ENCODE peak calls at places on chromosomes 3 and 15, in six cellular contexts. J is small intestine, A is lung, V is colonic mucosa, W is HAP-1, Q is ovary. L is an unnamed sample. For H3K36me3 and H3K9me3, the result is how much of the 10 kb centered on the place peaks cover.

GRCh38 chr15:66715736-66716667 is 14.0 kb downstream of the SMAD6 start:
- DNase-seq in J (no peak), A (no peak), V (no peak), W (no peak), Q (no peak), L (no peak)

GRCh38 chr15:65092911-65093792 is 16.6 kb downstream of the KBTBD13 start:
- DNase-seq in J (no peak), A (no peak), V (no peak), W (no peak), Q (no peak), L (no peak)

GRCh38 chr15:40045572-40046217 is 6.7 kb upstream of the SRP14 start:
- DNase-seq in J (no peak), A (no peak), V (no peak), W (peak), Q (no peak), L (no peak)

GRCh38 chr3:188253800-188254452 is 100.0 kb downstream of the LPP start:
- DNase-seq in J (no peak), A (no peak), V (no peak), W (no peak), Q (no peak), L (no peak)

GRCh38 chr3:118354556-118354955 is 680.1 kb downstream of the IGSF11 start:
- DNase-seq in J (no peak), A (no peak), V (no peak), W (no peak), Q (no peak), L (no peak)

GRCh38 chr3:48088056-48088748 is 72.0 kb upstream of the MAP4 start:
- DNase-seq in J (peak), A (no peak), V (peak), W (peak), Q (no peak), L (peak)

GRCh38 chr15:71807691-71808091 is 2.7 kb upstream of the NR2E3 start:
- DNase-seq in J (no peak), A (no peak), V (no peak), W (no peak), Q (no peak), L (no peak)

GRCh38 chr3:134666052-134666451 is 15.2 kb upstream of the KY start:
- DNase-seq in J (no peak), A (no peak), V (no peak), W (no peak), Q (no peak), L (no peak)

GRCh38 chr15:31842532-31843195 is 187.7 kb upstream of the CHRNA7 start:
- DNase-seq in J (no peak), A (no peak), V (no peak), W (no peak), Q (no peak), L (no peak)

GRCh38 chr15:90231028-90232017 is 2.4 kb downstream of the CIB1 start:
- DNase-seq in J (peak), A (peak), V (no peak), W (no peak), Q (no peak), L (peak)

GRCh38 chr3:127016043-127016343 is 33.1 kb downstream of the PLXNA1 start:
- DNase-seq in J (no peak), A (no peak), V (no peak), W (no peak), Q (no peak), L (no peak)

GRCh38 chr3:12661926-12662592 is 1.9 kb downstream of the RAF1 start:
- DNase-seq in J (no peak), A (no peak), V (no peak), W (no peak), Q (no peak), L (no peak)

GRCh38 chr15:27059610-27060202 is 88.7 kb downstream of the GABRG3 start:
- DNase-seq in J (peak), A (peak), V (peak), W (peak), Q (no peak), L (peak)

GRCh38 chr3:14113964-14114667 is 10.6 kb downstream of the CHCHD4 start:
- DNase-seq in J (peak), A (no peak), V (peak), W (no peak), Q (no peak), L (peak)

GRCh38 chr15:39084683-39085530 is 496.0 kb upstream of the THBS1 start:
- DNase-seq in J (no peak), A (peak), V (peak), W (no peak), Q (peak), L (peak)

GRCh38 chr15:85330941-85331588 is 49.3 kb upstream of the AKAP13 start:
- DNase-seq in J (peak), A (peak), V (peak), W (peak), Q (peak), L (peak)

GRCh38 chr3:63351159-63352007 is 73.3 kb downstream of the SYNPR start:
- DNase-seq in J (peak), A (no peak), V (peak), W (peak), Q (no peak), L (peak)

GRCh38 chr15:77496710-77497107 is 76.0 kb downstream of the HMG20A start:
- DNase-seq in J (peak), A (peak), V (peak), W (peak), Q (peak), L (peak)

GRCh38 chr3:45140392-45140791 is 5.8 kb downstream of the CDCP1 start:
- DNase-seq in J (peak), A (no peak), V (no peak), W (no peak), Q (no peak), L (no peak)

GRCh38 chr3:3196148-3196861 is 16.8 kb upstream of the CRBN start:
- DNase-seq in J (peak), A (no peak), V (no peak), W (no peak), Q (no peak), L (no peak)

GRCh38 chr3:12483872-12484197 is 445 bp upstream of the TSEN2 start:
- DNase-seq in J (no peak), A (no peak), V (no peak), W (no peak), Q (no peak), L (no peak)

GRCh38 chr3:31105438-31106077 is 211.1 kb upstream of the GADL1 start:
- DNase-seq in J (no peak), A (no peak), V (no peak), W (no peak), Q (no peak), L (no peak)

GRCh38 chr3:79983063-79983561 is 215.3 kb upstream of the ROBO1 start:
- DNase-seq in J (no peak), A (no peak), V (no peak), W (no peak), Q (no peak), L (no peak)

GRCh38 chr15:39685999-39686613 is 96.5 kb downstream of the FSIP1 start:
- DNase-seq in J (peak), A (no peak), V (peak), W (peak), Q (no peak), L (peak)

GRCh38 chr3:32077260-32078084 is 28.9 kb upstream of the GPD1L start:
- DNase-seq in J (peak), A (no peak), V (peak), W (no peak), Q (no peak), L (no peak)

GRCh38 chr3:12268050-12268449 is 20.8 kb upstream of the PPARG start:
- DNase-seq in J (no peak), A (no peak), V (no peak), W (no peak), Q (no peak), L (no peak)

GRCh38 chr3:45995370-45996192 is at the start of gene FYCO1:
- DNase-seq in J (peak), A (peak), V (peak), W (peak), Q (peak), L (peak)

GRCh38 chr3:47009225-47010049 is 30.0 kb downstream of the NBEAL2 start:
- DNase-seq in J (peak), A (peak), V (peak), W (no peak), Q (peak), L (peak)

GRCh38 chr3:72346526-72346926 is 501.7 kb downstream of the SHQ1 start:
- DNase-seq in J (no peak), A (no peak), V (no peak), W (no peak), Q (no peak), L (no peak)

GRCh38 chr15:78455749-78456148 is 17.7 kb downstream of the IREB2 start:
- DNase-seq in J (no peak), A (no peak), V (no peak), W (no peak), Q (no peak), L (no peak)

GRCh38 chr15:40706121-40706520 is 11.1 kb downstream of the RAD51 start:
- DNase-seq in J (peak), A (no peak), V (no peak), W (no peak), Q (no peak), L (no peak)

GRCh38 chr3:127614928-127615592 is 13.9 kb upstream of the PODXL2 start:
- DNase-seq in J (no peak), A (no peak), V (no peak), W (no peak), Q (no peak), L (no peak)

GRCh38 chr15:101501703-101502373 is 12.3 kb upstream of the PCSK6 start:
- DNase-seq in J (peak), A (peak), V (no peak), W (peak), Q (peak), L (no peak)

GRCh38 chr3:176395269-176395668 is 802.0 kb downstream of the TBL1XR1 start:
- DNase-seq in J (no peak), A (no peak), V (no peak), W (no peak), Q (no peak), L (no peak)

GRCh38 chr3:134331811-134332199 is 42.4 kb downstream of the AMOTL2 start:
- DNase-seq in J (no peak), A (no peak), V (no peak), W (no peak), Q (no peak), L (no peak)

GRCh38 chr3:157174265-157174615 is 14.3 kb upstream of the CCNL1 start:
- DNase-seq in J (peak), A (no peak), V (peak), W (no peak), Q (peak), L (peak)

GRCh38 chr3:49636883-49637609 is 37.1 kb upstream of the APEH start:
- DNase-seq in J (no peak), A (no peak), V (no peak), W (no peak), Q (no peak), L (no peak)

GRCh38 chr15:79896634-79897379 is at the start of gene MTHFS:
- DNase-seq in J (peak), A (peak), V (peak), W (peak), Q (peak), L (peak)

GRCh38 chr3:188792788-188793187 is 379.0 kb upstream of the TPRG1 start:
- DNase-seq in J (no peak), A (no peak), V (no peak), W (no peak), Q (peak), L (peak)

GRCh38 chr15:90071220-90071807 is 31.0 kb downstream of the IDH2 start:
- DNase-seq in J (peak), A (peak), V (peak), W (peak), Q (peak), L (peak)

GRCh38 chr3:128804817-128805166 is 74.6 kb upstream of the ACAD9 start:
- DNase-seq in J (no peak), A (no peak), V (no peak), W (no peak), Q (no peak), L (no peak)
- H3K4me3 ChIP-seq in J (no peak), A (no peak), V (no peak), W (no peak), Q (no peak), L (no peak)

GRCh38 chr15:93048426-93048721 is 40.6 kb downstream of the RGMA start:
- DNase-seq in J (no peak), A (no peak), V (no peak), W (no peak), Q (no peak), L (no peak)
- H3K36me3 ChIP-seq in J (under half), A (under half), V (under half), W (under half), Q (under half), L (under half)

GRCh38 chr3:42911551-42911950 is 5.6 kb downstream of the ZNF662 start:
- DNase-seq in J (no peak), A (no peak), V (no peak), W (no peak), Q (no peak), L (no peak)

DNA sequence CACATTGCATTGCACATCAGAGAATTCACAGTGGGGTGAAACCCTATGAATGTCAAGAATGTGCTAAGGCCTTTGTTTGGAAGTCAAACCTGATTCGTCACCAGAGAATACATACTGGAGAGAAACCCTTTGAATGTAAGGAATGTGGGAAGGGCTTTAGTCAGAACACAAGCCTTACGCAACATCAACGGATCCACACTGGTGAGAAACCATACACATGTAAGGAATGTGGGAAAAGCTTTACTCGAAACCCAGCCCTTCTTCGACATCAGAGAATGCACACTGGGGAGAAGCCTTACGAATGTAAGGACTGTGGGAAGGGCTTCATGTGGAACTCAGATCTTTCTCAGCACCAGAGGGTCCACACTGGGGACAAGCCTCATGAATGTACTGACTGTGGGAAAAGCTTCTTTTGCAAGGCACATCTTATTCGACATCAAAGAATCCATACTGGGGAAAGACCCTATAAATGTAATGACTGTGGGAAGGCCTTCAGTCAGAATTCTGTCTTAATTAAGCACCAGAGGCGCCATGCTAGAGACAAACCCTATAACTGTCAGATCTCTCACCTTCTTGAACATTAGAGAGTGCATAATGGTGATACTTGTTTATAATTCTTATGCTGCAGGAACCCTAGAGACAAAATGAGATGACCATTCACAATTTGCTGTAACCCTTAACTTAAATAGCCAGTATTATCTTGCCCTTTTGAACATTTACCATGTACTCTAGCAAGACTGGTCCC is 9.0 kb downstream of the ZNF662 start:
- DNase-seq in J (no peak), A (no peak), V (no peak), W (no peak), Q (no peak), L (no peak)
- H3K9me3 ChIP-seq in J (under half), A (under half), V (under half), W (under half), Q (under half), L (under half)

DNA sequence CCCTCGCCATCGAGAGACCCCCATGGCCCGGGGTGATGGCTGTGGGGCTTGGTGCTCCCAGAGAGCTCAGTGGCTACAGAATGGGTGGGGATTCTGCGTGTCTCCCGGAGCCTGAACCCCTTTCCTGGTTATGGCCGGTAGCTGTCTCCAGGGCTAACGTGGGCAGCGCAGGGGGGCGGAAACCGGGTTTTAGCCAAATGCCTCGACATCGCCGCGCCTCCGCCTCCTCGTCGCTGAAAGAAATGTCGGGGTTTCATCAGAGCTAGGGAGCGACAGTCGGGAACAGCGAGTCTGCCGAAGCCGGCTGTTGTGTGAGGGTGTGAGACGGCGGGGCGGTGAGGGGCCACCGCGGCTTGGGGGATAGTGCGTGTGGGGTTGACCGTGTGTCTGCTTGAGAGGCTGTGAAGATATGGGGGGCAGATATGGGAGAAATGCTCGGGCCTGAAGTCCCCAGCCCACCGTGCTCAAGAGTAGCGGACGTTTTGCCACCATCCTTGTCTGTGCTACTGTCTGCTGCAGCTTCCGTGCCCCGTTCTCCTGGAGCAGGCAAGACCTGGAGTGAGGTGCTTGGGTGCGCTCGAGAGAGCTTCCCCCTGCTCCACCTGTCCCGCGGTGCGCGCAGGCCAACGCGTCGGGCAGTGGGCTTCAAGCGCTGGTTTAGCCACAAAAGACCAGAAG is 836 bp upstream of the ISLR2 start:
- DNase-seq in J (no peak), A (no peak), V (no peak), W (no peak), Q (no peak), L (no peak)
- H3K4me3 ChIP-seq in J (no peak), A (no peak), V (no peak), W (no peak), Q (no peak), L (no peak)

GRCh38 chr3:124836448-124836847 is 50.7 kb downstream of the ITGB5 start:
- DNase-seq in J (no peak), A (no peak), V (no peak), W (no peak), Q (no peak), L (no peak)
- H3K36me3 ChIP-seq in J (under half), A (under half), V (under half), W (under half), Q (under half), L (under half)

L was measured in body of pancreas.